ENCODE peak calls at places on chromosomes 6 and 20, in five cellular contexts. M is PC-9, W is GM06990, Q is fibroblast of pulmonary artery, J is left ventricle myocardium inferior. U is an unnamed sample.

GRCh38 chr6:131282417-131282816 is 147.2 kb downstream of the AKAP7 start:
- DNase-seq in M (no peak), W (no peak), Q (no peak), J (no peak), U (no peak)

GRCh38 chr6:20924911-20925543 is 390.8 kb downstream of the CDKAL1 start:
- DNase-seq in M (no peak), W (no peak), Q (no peak), J (no peak), U (peak)

GRCh38 chr20:46646659-46647380 is 4.4 kb downstream of the SLC13A3 start:
- DNase-seq in M (no peak), W (no peak), Q (no peak), J (no peak), U (no peak)

GRCh38 chr6:13485303-13485702 is 2.1 kb downstream of the GFOD1 start:
- DNase-seq in M (no peak), W (no peak), Q (no peak), J (no peak), U (no peak)

GRCh38 chr6:24667378-24667803 is 514 bp downstream of the ACOT13 start:
- DNase-seq in M (no peak), W (no peak), Q (peak), J (no peak), U (no peak)

GRCh38 chr6:94736231-94736630 is 841.1 kb upstream of the MANEA start:
- DNase-seq in M (no peak), W (no peak), Q (no peak), J (no peak), U (no peak)

GRCh38 chr20:45229264-45230056 is 8.3 kb downstream of the SEMG2 start:
- DNase-seq in M (peak), W (peak), Q (peak), J (no peak), U (no peak)

GRCh38 chr6:14108571-14109410 is 8.8 kb upstream of the CD83 start:
- DNase-seq in M (no peak), W (peak), Q (no peak), J (no peak), U (no peak)

GRCh38 chr6:32666420-32667300 is at the start of gene HLA-DQB1:
- DNase-seq in M (peak), W (peak), Q (peak), J (no peak), U (peak)

GRCh38 chr6:136401749-136402148 is 112.1 kb upstream of the BCLAF1 start:
- DNase-seq in M (no peak), W (no peak), Q (no peak), J (no peak), U (peak)

GRCh38 chr6:24448828-24449525 is 40.4 kb downstream of the GPLD1 start:
- DNase-seq in M (no peak), W (no peak), Q (no peak), J (no peak), U (no peak)

GRCh38 chr6:82396964-82397761 is 33.5 kb downstream of the TPBG start:
- DNase-seq in M (peak), W (peak), Q (peak), J (no peak), U (peak)

GRCh38 chr20:35828434-35828833 is 56.6 kb downstream of the PHF20 start:
- DNase-seq in M (no peak), W (no peak), Q (no peak), J (peak), U (no peak)

GRCh38 chr20:15491564-15491963 is 1081.7 kb downstream of the KIF16B start:
- DNase-seq in M (no peak), W (no peak), Q (no peak), J (no peak), U (no peak)

GRCh38 chr6:56040875-56041274 is 165.5 kb upstream of the BMP5 start:
- DNase-seq in M (no peak), W (no peak), Q (peak), J (no peak), U (peak)

GRCh38 chr20:33697129-33697528 is 10.9 kb upstream of the E2F1 start:
- DNase-seq in M (no peak), W (no peak), Q (peak), J (no peak), U (peak)

GRCh38 chr20:33696448-33696847 is 10.3 kb upstream of the E2F1 start:
- DNase-seq in M (no peak), W (no peak), Q (no peak), J (no peak), U (no peak)

GRCh38 chr20:33694666-33695065 is 8.5 kb upstream of the E2F1 start:
- DNase-seq in M (no peak), W (no peak), Q (no peak), J (no peak), U (no peak)

GRCh38 chr20:33693274-33693673 is 7.1 kb upstream of the E2F1 start:
- DNase-seq in M (no peak), W (no peak), Q (no peak), J (no peak), U (no peak)

DNA sequence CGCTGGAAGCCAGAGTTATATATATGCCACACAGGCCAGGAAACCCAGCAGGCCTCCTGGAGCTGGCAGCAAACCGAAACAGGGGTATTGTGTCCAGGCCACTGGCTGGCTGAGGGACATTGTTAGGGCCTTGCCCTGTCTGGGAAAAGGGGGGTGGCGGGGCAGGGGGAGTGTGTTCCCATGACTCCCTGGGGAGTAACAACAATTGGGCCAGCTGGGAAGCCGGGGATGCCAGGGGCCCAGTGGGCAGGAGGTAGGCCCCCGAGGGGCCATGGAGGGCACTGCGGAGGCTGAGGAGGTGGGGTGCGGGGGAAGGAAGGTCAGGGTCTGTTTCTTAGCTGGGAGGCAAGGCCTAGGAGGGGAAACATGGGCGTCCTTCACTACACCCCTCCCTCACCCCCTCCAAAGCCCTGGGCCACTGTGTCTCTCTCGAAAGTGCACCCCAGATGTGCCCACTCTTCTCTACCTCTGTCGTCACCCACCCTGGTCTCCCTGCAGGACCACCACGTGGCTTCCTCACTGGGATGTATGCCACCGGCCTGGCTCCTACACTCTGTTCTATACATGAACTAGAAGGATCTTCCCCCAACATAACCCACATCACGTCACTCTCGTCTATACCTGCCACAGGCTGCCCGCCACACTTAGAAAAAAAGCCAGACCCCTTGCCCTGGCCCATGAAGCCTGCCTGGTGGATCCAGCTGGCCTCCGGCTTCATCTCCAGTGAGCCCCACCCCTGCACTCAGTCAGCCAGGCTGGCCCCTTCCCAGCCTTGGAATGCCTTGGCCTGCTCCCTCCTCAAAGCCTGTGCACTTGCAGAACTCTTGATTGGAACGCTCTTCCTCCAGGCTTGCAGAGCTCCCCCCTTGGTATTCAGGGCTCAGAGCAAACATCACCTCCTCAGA is 7.8 kb upstream of the E2F1 start:
- DNase-seq in M (no peak), W (no peak), Q (no peak), J (peak), U (no peak)
- TF ChIP-seq CTCF in M (no peak), W (no peak), Q (no peak), J (no peak), U (no peak)

DNA sequence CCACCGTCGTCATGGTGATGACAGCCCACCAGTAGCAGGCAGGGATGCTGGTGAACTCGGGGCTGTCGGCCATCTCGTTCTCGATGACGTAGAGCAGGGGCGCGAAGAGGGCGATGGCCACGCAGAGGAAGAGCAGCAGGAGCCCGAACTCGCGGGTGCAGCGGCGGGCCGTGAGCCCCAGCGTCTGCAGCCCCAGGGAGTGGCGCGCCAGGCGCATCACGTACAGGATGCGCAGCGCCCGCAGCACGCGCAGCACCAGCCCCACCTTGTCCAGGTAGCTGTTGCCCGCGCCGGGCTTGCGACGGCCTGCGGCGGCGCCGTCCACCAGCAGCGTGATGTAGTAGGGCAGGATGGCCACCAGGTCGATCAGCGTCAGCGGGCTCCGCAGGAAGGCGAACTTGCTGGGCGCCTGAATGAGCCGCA is 18.6 kb downstream of the KCNG1 start:
- DNase-seq in M (no peak), W (no peak), Q (no peak), J (no peak), U (no peak)
- TF ChIP-seq CTCF in M (no peak), W (no peak), Q (no peak), J (no peak), U (peak)

DNA sequence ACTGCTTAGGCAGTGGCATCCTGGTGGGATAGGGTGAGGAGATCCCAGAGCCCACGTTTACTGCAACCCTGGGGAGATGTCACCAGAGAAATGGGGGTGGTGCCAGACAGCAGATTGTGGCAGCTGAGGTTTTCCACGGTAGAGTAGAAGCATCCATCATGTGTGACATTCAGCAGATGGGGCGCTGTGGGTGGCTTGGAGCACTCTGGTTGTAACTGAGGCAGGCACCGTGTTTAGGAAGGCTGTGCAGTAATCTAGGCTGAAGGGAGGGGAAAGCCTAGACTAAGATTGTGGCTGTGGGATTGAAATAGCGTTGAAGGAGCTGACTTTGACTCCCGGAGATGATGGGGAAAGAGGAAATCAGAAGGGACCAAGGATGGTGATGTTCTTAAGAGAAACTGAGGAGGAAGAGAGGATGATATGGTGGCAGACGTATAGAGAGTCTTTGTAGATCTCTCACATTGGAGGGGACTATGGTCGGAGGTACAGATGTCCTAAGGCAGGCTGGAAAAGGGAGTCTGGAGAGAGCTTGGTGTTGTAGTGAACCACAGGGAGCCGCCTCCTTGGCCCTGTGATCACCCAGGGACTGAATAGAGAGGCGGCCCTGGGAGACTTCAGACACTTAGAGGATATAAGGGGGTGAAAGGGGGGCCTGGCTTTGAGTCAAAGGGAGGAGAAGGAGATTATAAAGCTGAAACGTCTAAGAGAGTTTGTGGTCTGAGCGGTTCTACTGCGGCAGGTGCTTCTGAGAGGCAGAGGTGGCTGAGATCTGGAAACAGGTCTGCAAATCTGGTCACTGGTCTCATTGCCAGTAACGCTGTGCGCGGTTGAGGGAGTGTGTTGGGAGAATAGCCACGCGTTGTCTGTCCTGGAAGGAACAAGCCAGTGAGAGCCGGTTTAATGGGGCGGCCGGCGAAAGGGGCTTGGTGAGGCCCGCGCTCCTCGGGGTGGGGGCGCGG is 792 bp upstream of the MICA start:
- DNase-seq in M (no peak), W (no peak), Q (peak), J (no peak), U (no peak)
- TF ChIP-seq CTCF in M (no peak), W (peak), Q (no peak), J (no peak), U (no peak)

DNA sequence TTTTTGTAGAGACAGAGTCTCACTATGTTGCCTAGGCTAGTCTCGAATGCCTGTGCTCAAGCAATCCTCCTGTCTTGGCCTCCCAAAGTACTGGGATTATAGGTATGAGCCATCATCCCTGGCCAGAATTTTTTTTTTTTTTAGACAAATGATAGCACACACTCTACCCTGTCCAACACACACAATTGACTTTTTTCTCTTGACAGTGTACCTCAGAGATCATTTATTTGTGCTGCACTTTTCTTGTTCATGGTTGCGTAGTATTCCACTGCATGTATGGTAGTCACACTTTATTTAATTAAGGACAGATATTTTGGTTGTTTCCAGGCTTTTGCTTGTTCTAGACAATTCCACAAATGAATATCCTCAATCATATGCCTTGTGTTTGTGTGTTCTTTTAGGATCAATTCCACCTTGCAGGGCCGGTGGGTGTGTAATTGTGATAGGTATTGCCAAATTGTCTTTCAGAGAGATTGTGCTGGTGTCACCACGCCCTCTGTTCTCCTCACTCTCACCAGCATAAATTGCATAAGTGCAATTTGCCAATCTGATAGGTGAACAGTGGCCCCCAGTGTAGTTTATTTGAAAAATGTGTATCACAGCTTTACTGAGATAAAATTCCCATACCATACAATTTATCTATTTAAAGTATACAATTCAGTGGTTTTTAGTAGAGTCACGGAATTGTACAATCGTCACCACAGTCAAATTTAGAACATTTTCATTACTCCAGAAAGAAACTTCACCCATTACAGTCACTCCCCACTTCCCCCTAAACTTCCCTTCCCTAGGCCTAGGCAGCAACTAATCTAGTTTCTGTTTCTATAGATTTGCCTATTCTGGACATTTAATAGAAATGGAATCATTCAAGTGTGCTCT is 20.1 kb downstream of the SRC start:
- DNase-seq in M (no peak), W (peak), Q (no peak), J (no peak), U (no peak)
- TF ChIP-seq CTCF in M (no peak), W (no peak), Q (no peak), J (no peak), U (no peak)

GRCh38 chr6:71414486-71414885 is 125.9 kb downstream of the OGFRL1 start:
- DNase-seq in M (no peak), W (no peak), Q (no peak), J (no peak), U (no peak)

GRCh38 chr6:71421611-71422010 is 133.0 kb downstream of the OGFRL1 start:
- DNase-seq in M (no peak), W (no peak), Q (no peak), J (no peak), U (no peak)

GRCh38 chr6:71420693-71421328 is 132.2 kb downstream of the OGFRL1 start:
- DNase-seq in M (peak), W (peak), Q (peak), J (peak), U (peak)

GRCh38 chr6:71419217-71419953 is 130.8 kb downstream of the OGFRL1 start:
- DNase-seq in M (peak), W (no peak), Q (peak), J (peak), U (no peak)

GRCh38 chr6:71419954-71420692 is 131.5 kb downstream of the OGFRL1 start:
- DNase-seq in M (peak), W (peak), Q (peak), J (peak), U (no peak)
- TF ChIP-seq CTCF in M (no peak), W (no peak), Q (no peak), J (peak), U (peak)

DNA sequence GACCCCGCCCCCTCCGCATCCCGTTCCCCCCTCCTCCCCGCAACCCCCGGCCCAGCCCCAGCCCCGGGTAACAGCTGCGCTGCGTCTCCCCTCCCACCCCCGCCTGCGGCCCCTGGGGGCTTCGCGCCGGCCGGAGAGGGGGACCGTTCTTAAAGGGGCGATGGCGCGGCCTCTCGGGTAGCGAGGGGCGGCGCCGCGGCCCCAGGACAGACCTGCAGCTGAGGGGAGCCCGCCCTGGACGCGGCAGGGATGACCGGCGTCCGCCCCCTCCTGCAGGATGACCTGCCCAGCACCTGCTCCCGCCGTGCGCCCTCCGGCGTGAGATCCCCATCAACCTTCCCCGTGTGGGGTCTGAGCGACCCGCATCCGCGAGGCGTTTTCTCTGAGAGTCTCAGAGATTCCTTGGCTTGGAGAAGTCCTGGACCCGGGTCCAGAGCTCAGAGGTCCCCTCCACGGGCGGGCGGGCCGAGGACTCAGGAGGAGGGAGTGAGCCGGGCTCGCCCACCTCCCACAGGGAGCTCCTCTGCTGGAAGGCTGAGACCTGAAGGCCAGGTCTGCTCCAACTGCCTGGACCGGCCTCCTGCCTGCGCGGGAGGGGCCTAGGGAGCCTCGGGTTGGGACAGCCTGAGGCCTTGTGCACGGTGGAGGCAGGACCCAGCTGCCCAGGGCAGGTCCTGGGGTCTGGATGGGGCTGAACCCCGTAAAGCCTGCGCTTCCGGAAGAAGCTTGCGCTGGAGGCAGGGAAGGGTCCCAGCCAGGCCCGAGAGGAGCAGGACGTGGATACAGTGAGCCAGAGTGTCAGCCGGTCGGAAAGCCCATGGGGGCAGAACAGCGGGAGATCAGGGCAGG is 497 bp upstream of the NKAIN4 start:
- DNase-seq in M (no peak), W (no peak), Q (no peak), J (no peak), U (no peak)
- TF ChIP-seq CTCF in M (no peak), W (no peak), Q (no peak), J (no peak), U (no peak)

GRCh38 chr6:44494011-44494501 is 106.5 kb downstream of the CDC5L start:
- DNase-seq in M (peak), W (no peak), Q (peak), J (no peak), U (peak)
- TF ChIP-seq CTCF in M (peak), W (peak), Q (peak), J (peak), U (peak)

DNA sequence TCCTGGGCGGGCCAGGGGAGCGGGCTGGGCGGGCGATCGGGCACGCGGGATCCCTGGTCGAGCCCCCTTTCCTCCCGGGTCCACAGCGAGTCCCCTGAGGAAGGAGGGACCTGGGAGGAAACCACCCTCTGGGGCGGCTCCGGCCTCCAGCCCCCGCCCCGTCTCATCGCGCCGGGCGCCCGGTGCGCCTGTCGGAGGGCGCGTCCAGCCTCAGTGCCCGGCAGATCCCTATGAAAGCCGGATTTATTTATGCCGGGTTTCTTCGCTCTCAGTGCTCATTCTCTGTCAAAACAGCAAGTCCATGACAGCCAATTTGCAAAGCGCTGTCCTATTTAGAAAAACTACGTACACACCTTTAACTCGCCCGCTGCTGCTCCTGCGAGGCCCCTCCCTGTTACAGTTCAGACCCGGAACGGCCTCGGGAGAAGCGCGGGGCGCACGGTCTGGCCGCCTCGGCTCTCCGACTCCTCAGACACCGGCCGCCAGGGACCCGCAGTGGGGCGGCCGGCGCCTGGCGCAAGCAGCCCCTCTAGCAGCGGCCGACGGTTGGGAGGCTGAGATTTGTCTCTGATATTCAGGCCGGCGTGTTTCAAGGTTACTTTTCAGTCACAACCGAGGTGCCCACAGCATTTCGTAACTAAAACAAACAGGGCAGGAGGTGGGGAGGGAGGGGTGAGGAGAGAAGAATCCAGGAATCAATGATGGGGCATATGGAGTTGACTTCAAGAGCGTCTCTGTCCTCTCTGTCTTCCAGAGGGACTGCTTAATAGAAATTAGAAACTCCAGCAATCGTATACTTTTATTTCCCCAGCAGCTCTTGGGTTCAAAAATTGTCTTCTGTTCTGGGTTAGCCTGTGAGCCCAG is 782 bp upstream of the FOXA2 start:
- DNase-seq in M (no peak), W (no peak), Q (no peak), J (no peak), U (no peak)
- TF ChIP-seq CTCF in M (no peak), W (no peak), Q (no peak), J (no peak), U (no peak)